ENCODE peak calls at places on chromosome 10, in six cellular contexts. One of them, this sample, is unnamed. For H3K9me3 and H3K9me2, the result is how much of the 10 kb centered on the place peaks cover.

GRCh38 chr10:6494934-6495592 is 85.0 kb downstream of the PRKCQ start:
- DNase-seq in GM23248: peak
- DNase-seq in SK-N-SH: no peak
- DNase-seq in MM.1S: no peak
- DNase-seq in HCT116: no peak
- DNase-seq in PC-3: no peak
- DNase-seq in this sample: no peak

GRCh38 chr10:69515699-69516547 is 57.3 kb downstream of the NEUROG3 start:
- DNase-seq in PC-3: peak
- DNase-seq in SK-N-SH: peak
- DNase-seq in MM.1S: peak
- DNase-seq in GM23248: peak
- DNase-seq in HCT116: peak
- DNase-seq in this sample: peak

GRCh38 chr10:31381766-31382316 is 62.8 kb downstream of the ZEB1 start:
- DNase-seq in GM23248: peak
- DNase-seq in SK-N-SH: no peak
- DNase-seq in PC-3: no peak
- DNase-seq in HCT116: no peak
- DNase-seq in MM.1S: peak
- DNase-seq in this sample: no peak

GRCh38 chr10:36681751-36682633 is 443.4 kb upstream of the ANKRD30A start:
- DNase-seq in MM.1S: no peak
- DNase-seq in PC-3: peak
- DNase-seq in GM23248: no peak
- DNase-seq in HCT116: no peak
- DNase-seq in SK-N-SH: no peak
- DNase-seq in this sample: no peak

GRCh38 chr10:78547397-78547796 is 513.7 kb downstream of the RPS24 start:
- DNase-seq in HCT116: no peak
- DNase-seq in GM23248: no peak
- DNase-seq in SK-N-SH: no peak
- DNase-seq in MM.1S: no peak
- DNase-seq in PC-3: no peak
- DNase-seq in this sample: no peak

GRCh38 chr10:16439294-16439693 is 2.5 kb downstream of the PTER start:
- DNase-seq in PC-3: no peak
- DNase-seq in SK-N-SH: no peak
- DNase-seq in MM.1S: no peak
- DNase-seq in GM23248: peak
- DNase-seq in HCT116: no peak
- DNase-seq in this sample: no peak

GRCh38 chr10:14074062-14074884 is 256.5 kb downstream of the FRMD4A start:
- DNase-seq in SK-N-SH: peak
- DNase-seq in PC-3: peak
- DNase-seq in GM23248: peak
- DNase-seq in HCT116: peak
- DNase-seq in MM.1S: no peak
- DNase-seq in this sample: no peak

GRCh38 chr10:7388602-7389001 is 22.2 kb downstream of the SFMBT2 start:
- DNase-seq in MM.1S: no peak
- DNase-seq in SK-N-SH: no peak
- DNase-seq in HCT116: no peak
- DNase-seq in GM23248: no peak
- DNase-seq in PC-3: no peak
- DNase-seq in this sample: peak

GRCh38 chr10:102421645-102422585 is 1.3 kb downstream of the FBXL15 start:
- DNase-seq in SK-N-SH: peak
- DNase-seq in HCT116: no peak
- DNase-seq in PC-3: peak
- DNase-seq in GM23248: peak
- DNase-seq in MM.1S: peak
- DNase-seq in this sample: peak

GRCh38 chr10:121138112-121138860 is 287.1 kb downstream of the WDR11 start:
- DNase-seq in GM23248: no peak
- DNase-seq in MM.1S: no peak
- DNase-seq in SK-N-SH: no peak
- DNase-seq in PC-3: no peak
- DNase-seq in HCT116: no peak
- DNase-seq in this sample: no peak

GRCh38 chr10:100184426-100185219 is 1.2 kb downstream of the ERLIN1 start:
- DNase-seq in GM23248: peak
- DNase-seq in SK-N-SH: peak
- DNase-seq in MM.1S: peak
- DNase-seq in PC-3: peak
- DNase-seq in HCT116: peak
- DNase-seq in this sample: peak

GRCh38 chr10:17219024-17219423 is 9.0 kb upstream of the VIM start:
- DNase-seq in GM23248: peak
- DNase-seq in PC-3: no peak
- DNase-seq in SK-N-SH: no peak
- DNase-seq in HCT116: no peak
- DNase-seq in MM.1S: no peak
- DNase-seq in this sample: no peak

GRCh38 chr10:92891885-92892705 is 43.8 kb downstream of the EXOC6 start:
- DNase-seq in SK-N-SH: peak
- DNase-seq in MM.1S: no peak
- DNase-seq in HCT116: peak
- DNase-seq in GM23248: peak
- DNase-seq in PC-3: peak
- DNase-seq in this sample: no peak

GRCh38 chr10:102450374-102451104 is 804 bp downstream of the C10orf95 start:
- DNase-seq in GM23248: peak
- DNase-seq in HCT116: peak
- DNase-seq in MM.1S: peak
- DNase-seq in PC-3: peak
- DNase-seq in SK-N-SH: peak
- DNase-seq in this sample: peak

GRCh38 chr10:78755075-78755695 is 313.6 kb upstream of the ZMIZ1 start:
- DNase-seq in PC-3: no peak
- DNase-seq in GM23248: no peak
- DNase-seq in SK-N-SH: peak
- DNase-seq in HCT116: no peak
- DNase-seq in MM.1S: no peak
- DNase-seq in this sample: no peak

GRCh38 chr10:7432884-7433726 is 22.3 kb upstream of the SFMBT2 start:
- DNase-seq in PC-3: no peak
- DNase-seq in MM.1S: no peak
- DNase-seq in GM23248: no peak
- DNase-seq in SK-N-SH: no peak
- DNase-seq in HCT116: no peak
- DNase-seq in this sample: no peak

GRCh38 chr10:117399341-117400196 is 24.3 kb upstream of the PDZD8 start:
- DNase-seq in PC-3: peak
- DNase-seq in SK-N-SH: no peak
- DNase-seq in HCT116: no peak
- DNase-seq in MM.1S: no peak
- DNase-seq in GM23248: no peak
- DNase-seq in this sample: no peak

GRCh38 chr10:24485299-24485698 is 238.4 kb downstream of the ARHGAP21 start:
- DNase-seq in MM.1S: no peak
- DNase-seq in PC-3: no peak
- DNase-seq in GM23248: no peak
- DNase-seq in HCT116: no peak
- DNase-seq in SK-N-SH: no peak
- DNase-seq in this sample: no peak

GRCh38 chr10:98833550-98833949 is 386.8 kb upstream of the HPS1 start:
- DNase-seq in MM.1S: no peak
- DNase-seq in SK-N-SH: no peak
- DNase-seq in PC-3: no peak
- DNase-seq in GM23248: no peak
- DNase-seq in HCT116: no peak
- DNase-seq in this sample: no peak

GRCh38 chr10:44864042-44864436 is 47.1 kb upstream of the TMEM72 start:
- DNase-seq in SK-N-SH: no peak
- DNase-seq in GM23248: peak
- DNase-seq in HCT116: no peak
- DNase-seq in MM.1S: no peak
- DNase-seq in PC-3: peak
- DNase-seq in this sample: no peak

GRCh38 chr10:71694039-71694471 is 25.5 kb downstream of the C10orf105 start:
- DNase-seq in HCT116: no peak
- DNase-seq in MM.1S: no peak
- DNase-seq in SK-N-SH: no peak
- DNase-seq in GM23248: no peak
- DNase-seq in PC-3: no peak
- DNase-seq in this sample: no peak

DNA sequence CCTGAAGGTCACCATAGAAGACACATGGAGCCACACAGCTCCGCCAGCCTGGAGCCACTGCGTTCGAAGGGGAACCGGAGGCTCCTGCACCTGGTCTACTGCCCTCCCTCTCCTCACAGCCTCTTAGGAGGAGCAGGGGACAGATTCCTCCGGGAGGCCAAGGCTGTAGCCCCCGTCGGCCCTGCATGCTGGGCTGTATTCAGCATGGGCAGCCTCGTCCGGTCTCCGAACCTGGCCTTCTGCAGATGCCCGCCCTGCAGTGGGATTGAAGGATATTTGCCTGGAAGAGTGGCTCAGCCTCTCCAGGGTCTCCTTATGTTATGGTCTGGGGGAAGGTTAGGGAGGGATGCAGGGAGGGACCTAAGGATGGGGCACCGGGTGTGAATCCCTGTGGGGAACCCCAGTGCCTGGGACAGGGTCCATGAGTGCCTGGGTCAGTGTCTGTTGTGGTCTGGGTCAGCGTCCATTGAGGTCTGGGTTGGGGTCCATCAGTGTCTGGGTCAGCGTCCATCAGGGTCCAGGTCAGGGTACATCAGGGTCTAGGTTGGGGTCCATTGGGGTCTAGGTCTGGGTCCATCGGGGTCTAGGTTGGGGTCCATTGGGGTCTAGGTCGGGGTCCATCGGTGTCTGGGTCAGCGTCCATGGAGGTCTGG is 13.0 kb upstream of the SCART1 start:
- DNase-seq in SK-N-SH: no peak
- DNase-seq in MM.1S: no peak
- DNase-seq in HCT116: no peak
- DNase-seq in GM23248: no peak
- DNase-seq in PC-3: no peak
- DNase-seq in this sample: no peak
- H3K9me3 ChIP-seq in SK-N-SH: under half
- H3K9me3 ChIP-seq in MM.1S: under half
- H3K9me3 ChIP-seq in HCT116: under half
- H3K9me3 ChIP-seq in GM23248: under half
- H3K9me3 ChIP-seq in PC-3: under half
- H3K9me3 ChIP-seq in this sample: under half

GRCh38 chr10:74322141-74322540 is 171.1 kb downstream of the ADK start:
- DNase-seq in MM.1S: no peak
- DNase-seq in SK-N-SH: no peak
- DNase-seq in GM23248: peak
- DNase-seq in HCT116: no peak
- DNase-seq in PC-3: no peak
- DNase-seq in this sample: no peak

GRCh38 chr10:74320026-74320425 is 169.0 kb downstream of the ADK start:
- DNase-seq in HCT116: no peak
- DNase-seq in PC-3: no peak
- DNase-seq in SK-N-SH: no peak
- DNase-seq in GM23248: no peak
- DNase-seq in MM.1S: no peak
- DNase-seq in this sample: no peak

GRCh38 chr10:74322565-74322964 is 171.5 kb downstream of the ADK start:
- DNase-seq in GM23248: no peak
- DNase-seq in HCT116: no peak
- DNase-seq in MM.1S: no peak
- DNase-seq in SK-N-SH: no peak
- DNase-seq in PC-3: no peak
- DNase-seq in this sample: no peak

DNA sequence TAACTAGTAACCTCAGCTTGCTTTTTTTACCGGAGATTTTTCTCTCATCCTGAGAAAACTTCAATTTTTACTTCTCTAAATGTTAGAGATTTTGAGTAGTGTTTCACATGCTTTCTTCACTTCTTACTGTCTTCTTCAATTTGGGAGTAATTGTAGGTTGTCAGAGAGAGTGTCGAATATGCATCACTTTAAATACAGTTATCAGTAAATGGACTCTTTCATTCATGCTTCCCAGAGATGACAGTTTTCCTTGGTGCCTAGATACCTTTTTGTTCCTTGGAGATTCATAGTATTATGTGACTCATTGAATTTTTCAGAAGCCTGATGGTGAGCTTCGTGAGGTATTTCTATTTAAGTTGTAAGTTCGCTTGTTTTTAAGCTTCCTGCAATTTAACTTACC is 169.7 kb downstream of the ADK start:
- DNase-seq in SK-N-SH: no peak
- DNase-seq in PC-3: no peak
- DNase-seq in HCT116: no peak
- DNase-seq in GM23248: no peak
- DNase-seq in MM.1S: no peak
- DNase-seq in this sample: no peak
- H3K9me2 ChIP-seq in SK-N-SH: under half
- H3K9me2 ChIP-seq in PC-3: under half
- H3K9me2 ChIP-seq in HCT116: under half
- H3K9me2 ChIP-seq in GM23248: under half
- H3K9me2 ChIP-seq in MM.1S: under half
- H3K9me2 ChIP-seq in this sample: under half

GRCh38 chr10:88239212-88239611 is 343.9 kb downstream of the RNLS start:
- DNase-seq in PC-3: no peak
- DNase-seq in HCT116: no peak
- DNase-seq in MM.1S: no peak
- DNase-seq in SK-N-SH: no peak
- DNase-seq in GM23248: no peak
- DNase-seq in this sample: no peak

GRCh38 chr10:88243202-88243744 is 339.8 kb downstream of the RNLS start:
- DNase-seq in HCT116: no peak
- DNase-seq in SK-N-SH: no peak
- DNase-seq in GM23248: no peak
- DNase-seq in MM.1S: no peak
- DNase-seq in PC-3: no peak
- DNase-seq in this sample: no peak

GRCh38 chr10:88243847-88244730 is 339.0 kb downstream of the RNLS start:
- DNase-seq in GM23248: no peak
- DNase-seq in PC-3: no peak
- DNase-seq in HCT116: no peak
- DNase-seq in MM.1S: no peak
- DNase-seq in SK-N-SH: peak
- DNase-seq in this sample: no peak

GRCh38 chr10:88238515-88238914 is 344.6 kb downstream of the RNLS start:
- DNase-seq in GM23248: no peak
- DNase-seq in PC-3: no peak
- DNase-seq in SK-N-SH: no peak
- DNase-seq in MM.1S: no peak
- DNase-seq in HCT116: no peak
- DNase-seq in this sample: no peak

DNA sequence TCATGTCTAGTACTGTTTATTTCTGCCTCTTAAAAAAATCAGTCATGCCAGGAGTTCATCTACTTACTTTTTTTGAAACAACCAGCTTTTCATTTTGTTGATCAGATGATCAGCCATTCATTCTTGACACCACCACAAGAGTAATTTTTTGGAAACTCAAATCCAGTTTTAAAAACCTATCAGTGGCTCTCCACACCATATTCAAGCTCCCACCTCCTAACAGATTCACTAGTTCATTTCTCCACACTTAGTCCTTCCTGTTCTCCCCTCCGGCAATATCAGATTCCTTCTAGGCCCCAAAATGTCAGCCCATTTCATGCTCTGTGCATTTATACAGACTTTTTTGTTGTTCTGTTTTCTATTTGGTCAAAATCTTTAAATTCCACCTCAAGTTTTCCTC is 341.6 kb downstream of the RNLS start:
- DNase-seq in MM.1S: no peak
- DNase-seq in PC-3: no peak
- DNase-seq in GM23248: no peak
- DNase-seq in SK-N-SH: no peak
- DNase-seq in HCT116: no peak
- DNase-seq in this sample: no peak
- TF ChIP-seq EZH2phosphoT487 in MM.1S: no peak
- TF ChIP-seq EZH2phosphoT487 in PC-3: no peak
- TF ChIP-seq EZH2phosphoT487 in GM23248: no peak
- TF ChIP-seq EZH2phosphoT487 in SK-N-SH: no peak
- TF ChIP-seq EZH2phosphoT487 in HCT116: no peak
- TF ChIP-seq EZH2phosphoT487 in this sample: no peak

GRCh38 chr10:131648386-131649020 is 252.3 kb upstream of the PPP2R2D start:
- DNase-seq in MM.1S: no peak
- DNase-seq in HCT116: no peak
- DNase-seq in GM23248: no peak
- DNase-seq in PC-3: no peak
- DNase-seq in SK-N-SH: no peak
- DNase-seq in this sample: no peak
- H3K9me3 ChIP-seq in MM.1S: under half
- H3K9me3 ChIP-seq in HCT116: under half
- H3K9me3 ChIP-seq in GM23248: under half
- H3K9me3 ChIP-seq in PC-3: under half
- H3K9me3 ChIP-seq in SK-N-SH: under half
- H3K9me3 ChIP-seq in this sample: under half

This sample was measured in OCI-LY7.